ENCODE peak calls at places on chromosomes 12 and 14, in six cellular contexts. P, E, N, K, Q and M are unnamed samples.
A peak's percentile ranks its signal among the peaks of the same experiment; 100 is the strongest.

GRCh38 chr12:69516950-69517349 is 46.8 kb downstream of the FRS2 start:
- DNase-seq in K (no peak), N (no peak), P (no peak), Q (no peak), E (no peak), M (no peak)

GRCh38 chr12:6961278-6961694 is 9.2 kb downstream of the PHB2 start:
- DNase-seq in Q (no peak), P (no peak), N (no peak), K (no peak), E (no peak), M (peak; percentile 50)

GRCh38 chr14:23364164-23364571 is 804 bp downstream of the EFS start:
- DNase-seq in E (no peak), N (no peak), Q (no peak), P (no peak), K (no peak), M (peak; percentile 60)

GRCh38 chr14:63308723-63309317 is 9.9 kb downstream of the GPHB5 start:
- DNase-seq in N (no peak), K (no peak), Q (peak; percentile 29), P (no peak), E (no peak), M (no peak)

GRCh38 chr12:91380651-91381050 is 198.0 kb upstream of the DCN start:
- DNase-seq in K (no peak), N (no peak), Q (no peak), P (no peak), E (no peak), M (no peak)

GRCh38 chr12:125540580-125541204 is 475.5 kb downstream of the AACS start:
- DNase-seq in E (no peak), Q (no peak), K (no peak), N (no peak), P (no peak), M (no peak)

GRCh38 chr14:68384335-68384734 is 408.5 kb downstream of the ZFP36L1 start:
- DNase-seq in E (no peak), P (no peak), K (no peak), Q (no peak), N (no peak), M (peak; percentile 54)

GRCh38 chr14:56131004-56131864 is 13.0 kb downstream of the PELI2 start:
- DNase-seq in P (no peak), N (no peak), K (no peak), Q (no peak), E (no peak), M (no peak)

GRCh38 chr14:63454863-63455622 is 88.1 kb downstream of the PPP2R5E start:
- DNase-seq in N (peak; percentile 87), Q (peak; percentile 54), K (no peak), P (no peak), E (peak; percentile 17), M (no peak)

GRCh38 chr12:122399254-122399591 is 23.2 kb downstream of the CLIP1 start:
- DNase-seq in K (no peak), E (no peak), P (no peak), N (no peak), Q (peak; percentile 17), M (no peak)

GRCh38 chr12:41497362-41497761 is 309.2 kb downstream of the PDZRN4 start:
- DNase-seq in P (no peak), N (no peak), K (peak; percentile 41), E (no peak), Q (no peak), M (no peak)

GRCh38 chr12:121803861-121804416 is at the start of gene SETD1B:
- DNase-seq in Q (peak; percentile 44), N (no peak), E (no peak), P (no peak), K (peak; percentile 18), M (peak; percentile 67)

GRCh38 chr12:95322335-95322734 is 104.7 kb downstream of the VEZT start:
- DNase-seq in N (no peak), K (no peak), Q (peak; percentile 55), P (no peak), E (no peak), M (peak; percentile 74)

GRCh38 chr12:10339441-10339840 is 31.8 kb downstream of the KLRD1 start:
- DNase-seq in Q (no peak), P (no peak), K (no peak), N (no peak), E (no peak), M (peak; percentile 41)

GRCh38 chr14:77541905-77542304 is 43.3 kb upstream of the ISM2 start:
- DNase-seq in Q (no peak), P (no peak), E (no peak), N (no peak), K (no peak), M (no peak)

GRCh38 chr12:6110006-6110405 is 14.5 kb downstream of the VWF start:
- DNase-seq in P (no peak), N (no peak), K (no peak), Q (peak; percentile 20), E (no peak), M (no peak)

GRCh38 chr12:131124487-131125280 is 171.0 kb downstream of the ADGRD1 start:
- DNase-seq in E (no peak), Q (no peak), K (no peak), P (no peak), N (no peak), M (no peak)

GRCh38 chr12:117228239-117228638 is 38.0 kb upstream of the FBXO21 start:
- DNase-seq in P (no peak), N (no peak), K (no peak), E (no peak), Q (no peak), M (no peak)

GRCh38 chr12:24360907-24361306 is 411.4 kb upstream of the SOX5 start:
- DNase-seq in Q (peak; percentile 19), K (peak; percentile 7), E (no peak), P (no peak), N (no peak), M (peak; percentile 92)

GRCh38 chr14:29227631-29228030 is 461.0 kb downstream of the FOXG1 start:
- DNase-seq in E (peak; percentile 55), N (no peak), Q (peak; percentile 63), K (peak; percentile 37), P (no peak), M (peak; percentile 16)

GRCh38 chr12:46499226-46499625 is 126.7 kb upstream of the SLC38A2 start:
- DNase-seq in Q (no peak), N (no peak), E (no peak), P (no peak), K (no peak), M (no peak)

GRCh38 chr12:94616217-94616729 is 34.1 kb downstream of the TMCC3 start:
- DNase-seq in E (no peak), K (peak; percentile 70), N (no peak), Q (no peak), P (no peak), M (no peak)

GRCh38 chr12:116955382-116956021 is 44.8 kb downstream of the FBXW8 start:
- DNase-seq in P (no peak), Q (peak; percentile 26), K (peak; percentile 73), E (no peak), N (no peak), M (peak; percentile 38)

GRCh38 chr12:108394196-108394595 is 55.1 kb upstream of the CMKLR1 start:
- DNase-seq in N (peak; percentile 59), P (no peak), K (no peak), E (peak; percentile 12), Q (no peak), M (no peak)

GRCh38 chr12:111271674-111272418 is 97.0 kb downstream of the PHETA1 start:
- DNase-seq in E (no peak), P (no peak), K (no peak), Q (no peak), N (no peak), M (no peak)

GRCh38 chr12:113955109-113955970 is 10.8 kb downstream of the RBM19 start:
- DNase-seq in N (no peak), Q (peak; percentile 7), P (no peak), K (peak; percentile 1), E (no peak), M (peak; percentile 42)